ENCODE peak calls at places on chromosomes 4 and X, in six cellular contexts. One of them, this sample, is unnamed.

GRCh38 chr4:168200685-168201084 is 108.3 kb downstream of the ANXA10 start:
- DNase-seq in IMR-90: peak
- DNase-seq in mesenchymal stem cell: no peak
- DNase-seq in mesendoderm: no peak
- DNase-seq in H1: no peak
- DNase-seq in neuronal stem cell: no peak
- DNase-seq in this sample: no peak

GRCh38 chr4:73383452-73383851 is 20.6 kb upstream of the ALB start:
- DNase-seq in neuronal stem cell: no peak
- DNase-seq in IMR-90: no peak
- DNase-seq in mesendoderm: no peak
- DNase-seq in H1: no peak
- DNase-seq in mesenchymal stem cell: no peak
- DNase-seq in this sample: no peak

GRCh38 chrX:21702725-21703228 is 44.6 kb upstream of the KLHL34 start:
- DNase-seq in neuronal stem cell: no peak
- DNase-seq in H1: no peak
- DNase-seq in IMR-90: no peak
- DNase-seq in mesendoderm: no peak
- DNase-seq in mesenchymal stem cell: no peak
- DNase-seq in this sample: no peak

GRCh38 chrX:136635235-136635634 is 12.7 kb upstream of the CD40LG start:
- DNase-seq in neuronal stem cell: no peak
- DNase-seq in mesenchymal stem cell: no peak
- DNase-seq in H1: no peak
- DNase-seq in mesendoderm: no peak
- DNase-seq in IMR-90: no peak
- DNase-seq in this sample: no peak

GRCh38 chr4:17142232-17142711 is 243.8 kb upstream of the LDB2 start:
- DNase-seq in H1: no peak
- DNase-seq in mesenchymal stem cell: peak
- DNase-seq in mesendoderm: peak
- DNase-seq in neuronal stem cell: no peak
- DNase-seq in IMR-90: peak
- DNase-seq in this sample: no peak

GRCh38 chr4:140099993-140100392 is 54.0 kb downstream of the MAML3 start:
- DNase-seq in H1: no peak
- DNase-seq in neuronal stem cell: no peak
- DNase-seq in IMR-90: peak
- DNase-seq in mesenchymal stem cell: no peak
- DNase-seq in mesendoderm: no peak
- DNase-seq in this sample: no peak

GRCh38 chr4:143406523-143406922 is 69.8 kb downstream of the GAB1 start:
- DNase-seq in H1: no peak
- DNase-seq in mesendoderm: no peak
- DNase-seq in IMR-90: no peak
- DNase-seq in neuronal stem cell: no peak
- DNase-seq in mesenchymal stem cell: peak
- DNase-seq in this sample: no peak

GRCh38 chr4:83358410-83358809 is 23.8 kb upstream of the HPSE start:
- DNase-seq in IMR-90: peak
- DNase-seq in neuronal stem cell: no peak
- DNase-seq in mesendoderm: peak
- DNase-seq in mesenchymal stem cell: peak
- DNase-seq in H1: no peak
- DNase-seq in this sample: no peak

GRCh38 chrX:47191331-47191730 is 2.3 kb upstream of the UBA1 start:
- DNase-seq in IMR-90: no peak
- DNase-seq in neuronal stem cell: no peak
- DNase-seq in mesenchymal stem cell: peak
- DNase-seq in H1: no peak
- DNase-seq in mesendoderm: peak
- DNase-seq in this sample: no peak

GRCh38 chr4:39469429-39470077 is 10.7 kb downstream of the LIAS start:
- DNase-seq in mesendoderm: peak
- DNase-seq in mesenchymal stem cell: peak
- DNase-seq in H1: no peak
- DNase-seq in neuronal stem cell: peak
- DNase-seq in IMR-90: peak
- DNase-seq in this sample: peak

GRCh38 chr4:164136181-164136616 is 617.7 kb upstream of the SMIM31 start:
- DNase-seq in mesenchymal stem cell: peak
- DNase-seq in mesendoderm: peak
- DNase-seq in neuronal stem cell: no peak
- DNase-seq in IMR-90: peak
- DNase-seq in H1: no peak
- DNase-seq in this sample: no peak

GRCh38 chr4:141912831-141913230 is 276.4 kb downstream of the IL15 start:
- DNase-seq in mesenchymal stem cell: no peak
- DNase-seq in mesendoderm: no peak
- DNase-seq in neuronal stem cell: no peak
- DNase-seq in IMR-90: peak
- DNase-seq in H1: no peak
- DNase-seq in this sample: no peak

GRCh38 chr4:8896506-8896905 is 24.9 kb upstream of the HMX1 start:
- DNase-seq in IMR-90: no peak
- DNase-seq in mesenchymal stem cell: no peak
- DNase-seq in H1: no peak
- DNase-seq in neuronal stem cell: no peak
- DNase-seq in mesendoderm: no peak
- DNase-seq in this sample: no peak
- H2BK15ac ChIP-seq in IMR-90: no peak
- H2BK15ac ChIP-seq in mesenchymal stem cell: no peak
- H2BK15ac ChIP-seq in H1: no peak
- H2BK15ac ChIP-seq in neuronal stem cell: no peak
- H2BK15ac ChIP-seq in mesendoderm: no peak
- H2BK15ac ChIP-seq in this sample: no peak

GRCh38 chrX:14026121-14026520 is 3.6 kb downstream of the GEMIN8 start:
- DNase-seq in IMR-90: no peak
- DNase-seq in mesenchymal stem cell: no peak
- DNase-seq in H1: no peak
- DNase-seq in mesendoderm: no peak
- DNase-seq in neuronal stem cell: peak
- DNase-seq in this sample: no peak
- H2BK15ac ChIP-seq in IMR-90: no peak
- H2BK15ac ChIP-seq in mesenchymal stem cell: no peak
- H2BK15ac ChIP-seq in H1: no peak
- H2BK15ac ChIP-seq in mesendoderm: no peak
- H2BK15ac ChIP-seq in neuronal stem cell: no peak
- H2BK15ac ChIP-seq in this sample: no peak

GRCh38 chr4:114997596-114997995 is 115.8 kb downstream of the NDST4 start:
- DNase-seq in mesendoderm: no peak
- DNase-seq in neuronal stem cell: no peak
- DNase-seq in mesenchymal stem cell: peak
- DNase-seq in H1: no peak
- DNase-seq in IMR-90: no peak
- DNase-seq in this sample: no peak
- H2BK15ac ChIP-seq in mesendoderm: no peak
- H2BK15ac ChIP-seq in neuronal stem cell: no peak
- H2BK15ac ChIP-seq in mesenchymal stem cell: no peak
- H2BK15ac ChIP-seq in H1: no peak
- H2BK15ac ChIP-seq in IMR-90: no peak
- H2BK15ac ChIP-seq in this sample: no peak

DNA sequence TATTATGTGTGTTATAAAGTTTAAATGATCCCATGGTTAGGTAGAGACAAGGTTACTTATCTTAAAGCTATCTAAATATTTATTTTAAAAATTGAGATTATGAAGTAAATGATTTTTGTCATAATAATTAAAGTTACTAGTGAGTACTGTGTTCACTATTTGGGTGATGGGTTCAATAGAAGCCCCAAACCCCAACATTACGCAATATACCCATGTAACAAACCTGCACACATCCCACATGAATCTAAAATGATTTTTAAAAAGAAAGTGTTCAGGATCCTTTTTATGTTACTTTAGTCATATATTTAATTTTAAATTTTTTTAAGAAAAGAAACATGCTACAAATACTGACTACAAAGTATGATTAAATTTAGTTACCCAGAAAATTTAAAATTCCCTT is 193.9 kb downstream of the TLL1 start:
- DNase-seq in neuronal stem cell: no peak
- DNase-seq in mesendoderm: no peak
- DNase-seq in H1: no peak
- DNase-seq in IMR-90: no peak
- DNase-seq in mesenchymal stem cell: no peak
- DNase-seq in this sample: no peak
- H2BK15ac ChIP-seq in neuronal stem cell: no peak
- H2BK15ac ChIP-seq in mesendoderm: no peak
- H2BK15ac ChIP-seq in H1: no peak
- H2BK15ac ChIP-seq in IMR-90: no peak
- H2BK15ac ChIP-seq in mesenchymal stem cell: no peak
- H2BK15ac ChIP-seq in this sample: no peak

GRCh38 chr4:186602978-186603377 is 47.6 kb upstream of the MTNR1A start:
- DNase-seq in mesendoderm: no peak
- DNase-seq in IMR-90: no peak
- DNase-seq in mesenchymal stem cell: no peak
- DNase-seq in H1: no peak
- DNase-seq in neuronal stem cell: no peak
- DNase-seq in this sample: no peak
- H2BK15ac ChIP-seq in mesendoderm: no peak
- H2BK15ac ChIP-seq in IMR-90: no peak
- H2BK15ac ChIP-seq in mesenchymal stem cell: no peak
- H2BK15ac ChIP-seq in H1: no peak
- H2BK15ac ChIP-seq in neuronal stem cell: no peak
- H2BK15ac ChIP-seq in this sample: no peak

GRCh38 chrX:672931-673330 is 42.3 kb downstream of the SHOX start:
- DNase-seq in mesendoderm: no peak
- DNase-seq in IMR-90: no peak
- DNase-seq in neuronal stem cell: no peak
- DNase-seq in mesenchymal stem cell: no peak
- DNase-seq in H1: no peak
- DNase-seq in this sample: no peak
- H2BK15ac ChIP-seq in mesendoderm: no peak
- H2BK15ac ChIP-seq in IMR-90: no peak
- H2BK15ac ChIP-seq in neuronal stem cell: no peak
- H2BK15ac ChIP-seq in mesenchymal stem cell: no peak
- H2BK15ac ChIP-seq in H1: no peak
- H2BK15ac ChIP-seq in this sample: no peak

GRCh38 chr4:150940123-150940522 is 75.0 kb downstream of the LRBA start:
- DNase-seq in IMR-90: no peak
- DNase-seq in mesenchymal stem cell: no peak
- DNase-seq in mesendoderm: no peak
- DNase-seq in neuronal stem cell: no peak
- DNase-seq in H1: no peak
- DNase-seq in this sample: no peak

GRCh38 chr4:150943126-150943525 is 72.0 kb downstream of the LRBA start:
- DNase-seq in mesendoderm: no peak
- DNase-seq in IMR-90: no peak
- DNase-seq in neuronal stem cell: no peak
- DNase-seq in mesenchymal stem cell: no peak
- DNase-seq in H1: no peak
- DNase-seq in this sample: no peak

GRCh38 chr4:150938417-150938816 is 76.7 kb downstream of the LRBA start:
- DNase-seq in H1: no peak
- DNase-seq in IMR-90: no peak
- DNase-seq in mesenchymal stem cell: no peak
- DNase-seq in neuronal stem cell: peak
- DNase-seq in mesendoderm: peak
- DNase-seq in this sample: peak

GRCh38 chr4:150942539-150942938 is 72.5 kb downstream of the LRBA start:
- DNase-seq in IMR-90: no peak
- DNase-seq in mesendoderm: no peak
- DNase-seq in neuronal stem cell: no peak
- DNase-seq in mesenchymal stem cell: no peak
- DNase-seq in H1: no peak
- DNase-seq in this sample: no peak

GRCh38 chr4:150938873-150939499 is 76.1 kb downstream of the LRBA start:
- DNase-seq in mesendoderm: no peak
- DNase-seq in H1: no peak
- DNase-seq in IMR-90: no peak
- DNase-seq in mesenchymal stem cell: no peak
- DNase-seq in neuronal stem cell: no peak
- DNase-seq in this sample: no peak
- H2BK15ac ChIP-seq in mesendoderm: no peak
- H2BK15ac ChIP-seq in H1: no peak
- H2BK15ac ChIP-seq in IMR-90: no peak
- H2BK15ac ChIP-seq in mesenchymal stem cell: no peak
- H2BK15ac ChIP-seq in neuronal stem cell: no peak
- H2BK15ac ChIP-seq in this sample: no peak

This sample was measured in H9.